ENCODE peak calls at places on chromosome 14, in seven cellular contexts. D is nucleus accumbens; P is activated naive CD4-positive, alpha-beta T cell; E is HTR-8/SVneo; N is AG09309; S is Right ventricle myocardium superior; M is WERI-Rb-1. Z is an unnamed sample.

GRCh38 chr14:70780396-70781075 is 28.8 kb downstream of the MAP3K9 start:
- DNase-seq in D (no peak), P (no peak), E (no peak), N (no peak), S (peak; percentile 53), M (no peak), Z (no peak)

GRCh38 chr14:54877015-54877702 is 25.5 kb downstream of the GCH1 start:
- DNase-seq in D (no peak), P (no peak), E (no peak), N (no peak), S (no peak), M (no peak), Z (no peak)

GRCh38 chr14:34692348-34692747 is 22.0 kb downstream of the CFL2 start:
- DNase-seq in D (no peak), P (no peak), E (no peak), N (peak; percentile 52), S (no peak), M (no peak), Z (no peak)

GRCh38 chr14:74514471-74514932 is 20.9 kb downstream of the ISCA2 start:
- DNase-seq in D (no peak), P (no peak), E (no peak), N (peak; percentile 61), S (peak; percentile 48), M (no peak), Z (no peak)

GRCh38 chr14:20546877-20547276 is 14.0 kb downstream of the RNASE9 start:
- DNase-seq in D (no peak), P (no peak), E (no peak), N (no peak), S (no peak), M (no peak), Z (peak; percentile 77)

GRCh38 chr14:94461526-94462218 is 9.1 kb upstream of the SERPINA11 start:
- DNase-seq in D (no peak), P (no peak), E (no peak), N (no peak), S (no peak), M (no peak), Z (no peak)

GRCh38 chr14:64253672-64254071 is 40.5 kb downstream of the ESR2 start:
- DNase-seq in D (no peak), P (no peak), E (peak; percentile 63), N (no peak), S (no peak), M (no peak), Z (no peak)

GRCh38 chr14:99513946-99514551 is 32.8 kb downstream of the CCNK start:
- DNase-seq in D (no peak), P (no peak), E (no peak), N (no peak), S (no peak), M (no peak), Z (peak; percentile 5)

GRCh38 chr14:26896447-26896846 is 298.6 kb upstream of the NOVA1 start:
- DNase-seq in D (no peak), P (no peak), E (no peak), N (no peak), S (no peak), M (no peak), Z (no peak)

GRCh38 chr14:94945615-94946014 is 175.7 kb upstream of the GSC start:
- DNase-seq in D (no peak), P (no peak), E (no peak), N (no peak), S (no peak), M (no peak), Z (no peak)

GRCh38 chr14:57714487-57714899 is 151.4 kb downstream of the SLC35F4 start:
- DNase-seq in D (no peak), P (no peak), E (no peak), N (no peak), S (no peak), M (peak; percentile 43), Z (no peak)

GRCh38 chr14:30204431-30204830 is 276.8 kb upstream of the PRKD1 start:
- DNase-seq in D (no peak), P (no peak), E (no peak), N (no peak), S (no peak), M (no peak), Z (no peak)

GRCh38 chr14:94288610-94289465 is 4.2 kb downstream of the SERPINA10 start:
- DNase-seq in D (no peak), P (no peak), E (no peak), N (no peak), S (no peak), M (no peak), Z (no peak)

GRCh38 chr14:24705840-24706239 is 71.8 kb upstream of the GZMB start:
- DNase-seq in D (no peak), P (no peak), E (no peak), N (no peak), S (no peak), M (no peak), Z (no peak)

GRCh38 chr14:53193193-53193592 is 40.1 kb upstream of the DDHD1 start:
- DNase-seq in D (no peak), P (no peak), E (no peak), N (no peak), S (no peak), M (no peak), Z (no peak)

GRCh38 chr14:94748667-94749347 is 21.1 kb downstream of the GSC start:
- DNase-seq in D (no peak), P (no peak), E (peak; percentile 64), N (no peak), S (no peak), M (peak; percentile 58), Z (peak; percentile 50)

GRCh38 chr14:34120185-34120977 is 169.5 kb upstream of the EGLN3 start:
- DNase-seq in D (no peak), P (no peak), E (no peak), N (no peak), S (no peak), M (no peak), Z (no peak)

GRCh38 chr14:87131879-87132278 is 861.1 kb downstream of the GALC start:
- DNase-seq in D (no peak), P (no peak), E (peak; percentile 7), N (no peak), S (no peak), M (no peak), Z (peak; percentile 26)

GRCh38 chr14:37973031-37973908 is 234.4 kb upstream of the SSTR1 start:
- DNase-seq in D (no peak), P (no peak), E (no peak), N (no peak), S (no peak), M (no peak), Z (peak; percentile 15)

GRCh38 chr14:59900536-59900935 is 19.4 kb upstream of the LRRC9 start:
- DNase-seq in D (no peak), P (no peak), E (no peak), N (no peak), S (no peak), M (no peak), Z (no peak)

GRCh38 chr14:67964391-67964812 is 144.8 kb downstream of the RAD51B start:
- DNase-seq in D (no peak), P (no peak), E (no peak), N (no peak), S (no peak), M (no peak), Z (peak; percentile 44)

GRCh38 chr14:106556665-106557289 is 1030.4 kb downstream of the TMEM121 start:
- DNase-seq in D (no peak), P (peak; percentile 49), E (no peak), N (no peak), S (peak; percentile 51), M (peak; percentile 69), Z (no peak)

GRCh38 chr14:39395555-39396254 is 36.5 kb downstream of the FBXO33 start:
- DNase-seq in D (no peak), P (no peak), E (peak; percentile 20), N (no peak), S (no peak), M (no peak), Z (no peak)

GRCh38 chr14:29652586-29652985 is 275.1 kb downstream of the PRKD1 start:
- DNase-seq in D (no peak), P (no peak), E (no peak), N (no peak), S (no peak), M (no peak), Z (no peak)

GRCh38 chr14:97266653-97267052 is 469.5 kb downstream of the VRK1 start:
- DNase-seq in D (no peak), P (no peak), E (no peak), N (no peak), S (no peak), M (no peak), Z (peak; percentile 52)

GRCh38 chr14:71711619-71712018 is 220.6 kb upstream of the RGS6 start:
- DNase-seq in D (no peak), P (no peak), E (peak; percentile 34), N (peak; percentile 91), S (no peak), M (no peak), Z (peak; percentile 23)

GRCh38 chr14:33774161-33774560 is 176.7 kb downstream of the EGLN3 start:
- DNase-seq in D (no peak), P (no peak), E (no peak), N (no peak), S (no peak), M (no peak), Z (no peak)

GRCh38 chr14:96203635-96204034 is 1.0 kb upstream of the BDKRB2 start:
- DNase-seq in D (no peak), P (no peak), E (no peak), N (no peak), S (no peak), M (no peak), Z (no peak)

GRCh38 chr14:104805326-104805678 is 4.4 kb downstream of the ZBTB42 start:
- DNase-seq in D (no peak), P (no peak), E (peak; percentile 73), N (no peak), S (no peak), M (no peak), Z (no peak)

GRCh38 chr14:77882098-77882497 is 82.2 kb downstream of the ADCK1 start:
- DNase-seq in D (peak; percentile 14), P (no peak), E (no peak), N (no peak), S (peak; percentile 76), M (no peak), Z (peak; percentile 39)

Z was measured in hepatocyte.